ENCODE peak calls at places on chromosome 3, in nine cellular contexts. B is NCI-H774; R is H9; D is neural crest cell; I is heart left ventricle; Q is stimulated activated CD8-positive, alpha-beta memory T cell treated with anti-CD3 and anti-CD28 coated beads, Interleukin-4, amount 100 ng/mL, for 1 hour; G is NCI-H2171 treated with DMSO at 0.1 percent for 48 hours; N is stimulated activated CD4-positive, alpha-beta T cell treated with anti-CD3 and anti-CD28 coated beads, TNF-alpha, amount 100 ng/mL, for 1 hour; X is Daoy. F is an unnamed sample.

GRCh38 chr3:187765342-187765741 is 20.1 kb upstream of the BCL6 start:
- DNase-seq in B (no peak), R (no peak), D (no peak), I (no peak), Q (no peak), G (no peak), N (no peak), X (no peak), F (no peak)

GRCh38 chr3:161337311-161337710 is 34.0 kb downstream of the SPTSSB start:
- DNase-seq in B (no peak), R (no peak), D (no peak), I (no peak), Q (no peak), G (no peak), N (no peak), X (no peak), F (no peak)

GRCh38 chr3:134029256-134029733 is 430 bp downstream of the SLCO2A1 start:
- DNase-seq in B (no peak), R (peak), D (no peak), I (no peak), Q (no peak), G (peak), N (no peak), X (peak), F (no peak)

GRCh38 chr3:1087066-1087555 is 5.7 kb upstream of the CNTN6 start:
- DNase-seq in B (peak), R (no peak), D (no peak), I (no peak), Q (no peak), G (no peak), N (no peak), X (peak), F (no peak)

GRCh38 chr3:58630081-58630709 is 36.4 kb downstream of the FAM3D start:
- DNase-seq in B (peak), R (peak), D (peak), I (no peak), Q (peak), G (peak), N (peak), X (peak), F (peak)

GRCh38 chr3:39288300-39288808 is 8.5 kb upstream of the CX3CR1 start:
- DNase-seq in B (peak), R (peak), D (peak), I (peak), Q (peak), G (peak), N (peak), X (peak), F (peak)

GRCh38 chr3:89303721-89304120 is 196.3 kb downstream of the EPHA3 start:
- DNase-seq in B (no peak), R (no peak), D (no peak), I (no peak), Q (no peak), G (no peak), N (no peak), X (no peak), F (no peak)

GRCh38 chr3:170372190-170372879 is 14.8 kb downstream of the SKIL start:
- DNase-seq in B (no peak), R (no peak), D (no peak), I (no peak), Q (no peak), G (peak), N (no peak), X (no peak), F (no peak)

GRCh38 chr3:14623569-14624051 is 28.0 kb upstream of the CCDC174 start:
- DNase-seq in B (no peak), R (no peak), D (no peak), I (no peak), Q (no peak), G (no peak), N (no peak), X (no peak), F (no peak)

GRCh38 chr3:126537730-126538281 is 13.9 kb downstream of the CHST13 start:
- DNase-seq in B (peak), R (peak), D (no peak), I (peak), Q (no peak), G (peak), N (no peak), X (no peak), F (no peak)

F was measured in central memory CD8-positive, alpha-beta T cell.